ENCODE peak calls at places on chromosomes 1 and 21, in eight cellular contexts. J is upper lobe of left lung, Z is GM23338, I is Panc1, R is HepG2, D is GM12878, O is HCT116, S is K562. H is an unnamed sample.

GRCh38 chr1:219651993-219652392 is 39.1 kb upstream of the ZC3H11B start:
- ATAC-seq in R (no peak), I (no peak), O (no peak), Z (no peak), D (no peak), S (no peak), J (no peak), H (no peak)

GRCh38 chr1:200099040-200099439 is 71.5 kb downstream of the NR5A2 start:
- ATAC-seq in D (no peak), R (no peak), J (no peak), I (no peak), O (no peak), S (no peak), Z (no peak), H (no peak)

GRCh38 chr1:215606564-215607168 is 39.6 kb downstream of the KCTD3 start:
- ATAC-seq in D (peak; percentile 62), J (no peak), O (no peak), R (peak; percentile 48), Z (no peak), S (peak; percentile 78), I (no peak), H (no peak)

GRCh38 chr1:101239095-101240040 is 2.5 kb downstream of the S1PR1 start:
- ATAC-seq in D (no peak), J (no peak), R (no peak), Z (no peak), I (no peak), O (no peak), S (no peak), H (no peak)

GRCh38 chr21:38506606-38507331 is 8.5 kb upstream of the ERG start:
- ATAC-seq in I (no peak), Z (peak; percentile 64), J (peak; percentile 63), O (no peak), R (no peak), D (no peak), S (no peak), H (no peak)

GRCh38 chr1:186626533-186626932 is 53.7 kb downstream of the PTGS2 start:
- ATAC-seq in Z (no peak), J (no peak), O (no peak), S (no peak), I (no peak), R (no peak), D (no peak), H (no peak)

GRCh38 chr1:27342778-27343638 is 1.2 kb downstream of the SYTL1 start:
- ATAC-seq in O (peak; percentile 63), I (peak; percentile 27), S (peak; percentile 73), R (peak; percentile 77), Z (peak; percentile 41), J (peak; percentile 49), D (peak; percentile 58), H (no peak)

GRCh38 chr1:154911691-154912550 is 24.6 kb downstream of the PMVK start:
- ATAC-seq in Z (no peak), J (no peak), I (no peak), R (no peak), S (no peak), O (no peak), D (no peak), H (no peak)

GRCh38 chr1:231317306-231318014 is 20.2 kb downstream of the EXOC8 start:
- ATAC-seq in J (no peak), O (no peak), D (no peak), I (no peak), S (no peak), R (no peak), Z (no peak), H (no peak)

GRCh38 chr1:3654549-3655281 is 2.4 kb downstream of the TP73 start:
- ATAC-seq in D (no peak), O (no peak), R (no peak), S (no peak), I (no peak), Z (no peak), J (no peak), H (no peak)

GRCh38 chr1:209769171-209769904 is 13.5 kb downstream of the TRAF3IP3 start:
- ATAC-seq in I (no peak), D (peak; percentile 84), J (peak; percentile 89), S (peak; percentile 45), R (no peak), O (no peak), Z (no peak), H (peak; percentile 93)
- TF ChIP-seq POLR2AphosphoS5 in I (no peak), D (peak; percentile 55), J (peak; percentile 34), S (no peak), R (no peak), O (no peak), Z (no peak), H (peak; percentile 84)

GRCh38 chr1:8019229-8019620 is 6.9 kb downstream of the ERRFI1 start:
- ATAC-seq in Z (peak; percentile 11), R (no peak), D (no peak), S (no peak), O (no peak), I (no peak), J (no peak), H (no peak)

GRCh38 chr1:8016244-8017241 is 9.6 kb downstream of the ERRFI1 start:
- ATAC-seq in I (peak; percentile 4), S (peak; percentile 73), O (no peak), Z (no peak), D (peak; percentile 65), R (peak; percentile 25), J (no peak), H (no peak)

GRCh38 chr1:8020032-8020431 is 6.1 kb downstream of the ERRFI1 start:
- ATAC-seq in R (no peak), Z (no peak), S (no peak), J (peak; percentile 46), O (peak; percentile 41), I (no peak), D (peak; percentile 66), H (no peak)

GRCh38 chr1:8017495-8018310 is 8.4 kb downstream of the ERRFI1 start:
- ATAC-seq in D (no peak), I (no peak), R (peak; percentile 16), S (no peak), J (no peak), Z (peak; percentile 12), O (no peak), H (no peak)

GRCh38 chr1:8018492-8019228 is 7.4 kb downstream of the ERRFI1 start:
- ATAC-seq in S (no peak), J (no peak), I (peak; percentile 11), Z (peak; percentile 30), O (no peak), R (no peak), D (no peak), H (no peak)
- H3K4me1 ChIP-seq in S (no peaks in the 10 kb centered on the region), J (peaks cover 73% of the 10 kb centered on the region), I (peaks cover 71% of the 10 kb centered on the region), Z (peaks cover 84% of the 10 kb centered on the region), O (peaks cover 99% of the 10 kb centered on the region), R (peaks cover 74% of the 10 kb centered on the region), D (no peaks in the 10 kb centered on the region), H (peaks cover 42% of the 10 kb centered on the region)

GRCh38 chr1:12088607-12089006 is 25.5 kb downstream of the TNFRSF8 start:
- ATAC-seq in O (no peak), J (no peak), R (no peak), I (no peak), S (no peak), D (peak; percentile 17), Z (no peak), H (no peak)
- TF ChIP-seq POLR2AphosphoS5 in O (no peak), J (no peak), R (no peak), I (no peak), S (no peak), D (no peak), Z (no peak), H (no peak)

DNA sequence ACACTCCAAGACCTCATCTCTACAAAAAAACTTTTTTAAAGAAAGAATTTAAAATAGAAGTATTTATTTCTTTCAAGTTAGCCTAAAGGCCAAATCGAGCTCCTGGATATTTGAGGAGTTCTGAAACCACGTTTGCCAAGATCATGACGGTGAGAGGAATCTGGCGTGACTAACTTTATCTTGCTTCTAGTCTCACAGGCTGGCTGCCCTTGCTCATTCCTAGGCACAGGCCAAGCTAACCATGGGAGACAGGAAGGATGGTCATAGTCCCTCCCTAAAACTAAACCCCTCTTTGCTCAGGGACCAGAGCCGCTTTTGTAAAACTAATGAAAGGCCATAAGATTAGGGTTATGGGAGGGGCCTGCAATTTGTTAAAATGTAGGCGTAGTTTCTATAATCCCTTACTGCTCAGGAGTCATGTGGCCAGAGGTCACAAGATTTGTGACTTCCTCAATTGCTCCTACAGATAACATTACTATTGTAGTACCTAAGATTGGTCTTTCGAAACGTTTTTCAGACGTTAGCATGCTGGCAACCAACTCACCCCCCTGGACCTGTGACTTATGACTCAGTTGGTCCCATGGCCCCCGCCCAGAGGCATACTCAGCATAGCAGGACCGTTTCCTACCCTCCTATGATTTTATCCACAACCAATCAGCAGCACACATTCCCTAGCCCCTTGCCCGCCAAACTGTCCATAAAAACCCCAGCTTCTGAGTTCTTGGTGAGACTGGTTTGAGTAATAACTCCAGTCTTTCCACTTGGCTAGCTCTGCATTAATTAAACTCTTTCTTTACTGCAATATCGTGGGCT is 425.0 kb downstream of the SMYD3 start:
- ATAC-seq in J (no peak), R (no peak), Z (no peak), I (no peak), D (no peak), S (no peak), O (no peak), H (no peak)
- H3K4me1 ChIP-seq in J (no peaks in the 10 kb centered on the region), R (peaks cover 44% of the 10 kb centered on the region), Z (no peaks in the 10 kb centered on the region), I (no peaks in the 10 kb centered on the region), D (no peaks in the 10 kb centered on the region), S (no peaks in the 10 kb centered on the region), O (no peaks in the 10 kb centered on the region), H (no peaks in the 10 kb centered on the region)

H was measured in gastroesophageal sphincter.